ENCODE peak calls at places on chromosomes 4 and X, in ten cellular contexts. One of them, this sample, is unnamed.

GRCh38 chr4:10619220-10619619 is 65.3 kb downstream of the CLNK start:
- DNase-seq in neural progenitor cell: no peak
- DNase-seq in K562: peak; percentile 5
- DNase-seq in GM12878: no peak
- DNase-seq in hepatocyte: peak; percentile 30
- DNase-seq in PC-3: peak; percentile 39
- DNase-seq in endothelial cell of umbilical vein: peak; percentile 22
- DNase-seq in HepG2: no peak
- DNase-seq in mammary epithelial cell: peak; percentile 38
- DNase-seq in GM23248: no peak
- DNase-seq in this sample: peak; percentile 87

GRCh38 chr4:74675673-74676279 is 118.5 kb downstream of the BTC start:
- DNase-seq in PC-3: peak; percentile 82
- DNase-seq in HepG2: peak; percentile 61
- DNase-seq in hepatocyte: peak; percentile 83
- DNase-seq in mammary epithelial cell: peak; percentile 60
- DNase-seq in neural progenitor cell: peak; percentile 62
- DNase-seq in endothelial cell of umbilical vein: peak; percentile 70
- DNase-seq in GM12878: no peak
- DNase-seq in K562: peak; percentile 75
- DNase-seq in GM23248: peak; percentile 83
- DNase-seq in this sample: peak; percentile 84

GRCh38 chrX:53281321-53281822 is at the start of gene IQSEC2:
- DNase-seq in mammary epithelial cell: peak; percentile 71
- DNase-seq in neural progenitor cell: peak; percentile 61
- DNase-seq in K562: peak; percentile 91
- DNase-seq in hepatocyte: peak; percentile 80
- DNase-seq in GM12878: no peak
- DNase-seq in PC-3: peak; percentile 89
- DNase-seq in HepG2: no peak
- DNase-seq in GM23248: peak; percentile 81
- DNase-seq in endothelial cell of umbilical vein: peak; percentile 77
- DNase-seq in this sample: peak; percentile 82

GRCh38 chr4:139619644-139620043 is 46.0 kb upstream of the MGST2 start:
- DNase-seq in GM23248: peak; percentile 70
- DNase-seq in HepG2: peak; percentile 47
- DNase-seq in endothelial cell of umbilical vein: no peak
- DNase-seq in K562: peak; percentile 37
- DNase-seq in hepatocyte: peak; percentile 54
- DNase-seq in PC-3: peak; percentile 64
- DNase-seq in neural progenitor cell: peak; percentile 46
- DNase-seq in mammary epithelial cell: peak; percentile 30
- DNase-seq in GM12878: no peak
- DNase-seq in this sample: peak; percentile 16

GRCh38 chr4:95213361-95213760 is 335.4 kb downstream of the UNC5C start:
- DNase-seq in mammary epithelial cell: no peak
- DNase-seq in neural progenitor cell: no peak
- DNase-seq in K562: no peak
- DNase-seq in PC-3: no peak
- DNase-seq in hepatocyte: no peak
- DNase-seq in GM12878: no peak
- DNase-seq in endothelial cell of umbilical vein: no peak
- DNase-seq in HepG2: no peak
- DNase-seq in GM23248: no peak
- DNase-seq in this sample: no peak

GRCh38 chr4:142547974-142548373 is 298.1 kb downstream of the INPP4B start:
- DNase-seq in GM23248: peak; percentile 80
- DNase-seq in hepatocyte: no peak
- DNase-seq in HepG2: no peak
- DNase-seq in GM12878: no peak
- DNase-seq in PC-3: no peak
- DNase-seq in endothelial cell of umbilical vein: no peak
- DNase-seq in mammary epithelial cell: peak; percentile 78
- DNase-seq in neural progenitor cell: no peak
- DNase-seq in K562: no peak
- DNase-seq in this sample: peak; percentile 87

GRCh38 chr4:43586813-43587212 is 694.3 kb downstream of the GRXCR1 start:
- DNase-seq in PC-3: no peak
- DNase-seq in GM23248: no peak
- DNase-seq in K562: no peak
- DNase-seq in mammary epithelial cell: no peak
- DNase-seq in endothelial cell of umbilical vein: no peak
- DNase-seq in HepG2: no peak
- DNase-seq in hepatocyte: no peak
- DNase-seq in GM12878: no peak
- DNase-seq in neural progenitor cell: no peak
- DNase-seq in this sample: no peak

GRCh38 chr4:48877827-48878535 is 28.6 kb downstream of the OCIAD2 start:
- DNase-seq in mammary epithelial cell: peak; percentile 87
- DNase-seq in hepatocyte: no peak
- DNase-seq in PC-3: peak; percentile 14
- DNase-seq in GM23248: no peak
- DNase-seq in neural progenitor cell: no peak
- DNase-seq in HepG2: no peak
- DNase-seq in GM12878: no peak
- DNase-seq in endothelial cell of umbilical vein: no peak
- DNase-seq in K562: no peak
- DNase-seq in this sample: no peak

GRCh38 chrX:22634751-22635150 is 362.0 kb downstream of the CBLL2 start:
- DNase-seq in K562: no peak
- DNase-seq in hepatocyte: no peak
- DNase-seq in GM23248: peak; percentile 49
- DNase-seq in neural progenitor cell: no peak
- DNase-seq in PC-3: no peak
- DNase-seq in mammary epithelial cell: no peak
- DNase-seq in endothelial cell of umbilical vein: no peak
- DNase-seq in HepG2: no peak
- DNase-seq in GM12878: no peak
- DNase-seq in this sample: no peak

GRCh38 chrX:22652596-22652995 is 347.2 kb upstream of the DDX53 start:
- DNase-seq in endothelial cell of umbilical vein: no peak
- DNase-seq in hepatocyte: peak; percentile 66
- DNase-seq in mammary epithelial cell: no peak
- DNase-seq in PC-3: peak; percentile 50
- DNase-seq in HepG2: peak; percentile 8
- DNase-seq in GM12878: no peak
- DNase-seq in K562: no peak
- DNase-seq in neural progenitor cell: peak; percentile 52
- DNase-seq in GM23248: peak; percentile 42
- DNase-seq in this sample: peak; percentile 56

GRCh38 chr4:39732728-39733127 is 34.8 kb downstream of the UBE2K start:
- DNase-seq in GM12878: no peak
- DNase-seq in mammary epithelial cell: peak; percentile 78
- DNase-seq in endothelial cell of umbilical vein: no peak
- DNase-seq in HepG2: no peak
- DNase-seq in PC-3: peak; percentile 56
- DNase-seq in hepatocyte: no peak
- DNase-seq in neural progenitor cell: no peak
- DNase-seq in K562: no peak
- DNase-seq in GM23248: peak; percentile 90
- DNase-seq in this sample: peak; percentile 88

GRCh38 chr4:2962099-2962455 is 1.1 kb downstream of the NOP14 start:
- DNase-seq in GM23248: peak; percentile 43
- DNase-seq in mammary epithelial cell: no peak
- DNase-seq in HepG2: no peak
- DNase-seq in neural progenitor cell: peak; percentile 36
- DNase-seq in PC-3: no peak
- DNase-seq in GM12878: no peak
- DNase-seq in endothelial cell of umbilical vein: peak; percentile 21
- DNase-seq in K562: peak; percentile 56
- DNase-seq in hepatocyte: no peak
- DNase-seq in this sample: no peak

GRCh38 chr4:36241771-36242170 is 2.5 kb downstream of the ARAP2 start:
- DNase-seq in GM23248: no peak
- DNase-seq in GM12878: peak; percentile 53
- DNase-seq in K562: no peak
- DNase-seq in hepatocyte: no peak
- DNase-seq in PC-3: no peak
- DNase-seq in endothelial cell of umbilical vein: no peak
- DNase-seq in HepG2: no peak
- DNase-seq in neural progenitor cell: no peak
- DNase-seq in mammary epithelial cell: no peak
- DNase-seq in this sample: no peak

GRCh38 chr4:25184056-25184455 is 23.8 kb upstream of the SEPSECS start:
- DNase-seq in neural progenitor cell: no peak
- DNase-seq in PC-3: no peak
- DNase-seq in GM12878: no peak
- DNase-seq in GM23248: no peak
- DNase-seq in HepG2: no peak
- DNase-seq in hepatocyte: no peak
- DNase-seq in endothelial cell of umbilical vein: no peak
- DNase-seq in K562: peak; percentile 19
- DNase-seq in mammary epithelial cell: no peak
- DNase-seq in this sample: no peak

DNA sequence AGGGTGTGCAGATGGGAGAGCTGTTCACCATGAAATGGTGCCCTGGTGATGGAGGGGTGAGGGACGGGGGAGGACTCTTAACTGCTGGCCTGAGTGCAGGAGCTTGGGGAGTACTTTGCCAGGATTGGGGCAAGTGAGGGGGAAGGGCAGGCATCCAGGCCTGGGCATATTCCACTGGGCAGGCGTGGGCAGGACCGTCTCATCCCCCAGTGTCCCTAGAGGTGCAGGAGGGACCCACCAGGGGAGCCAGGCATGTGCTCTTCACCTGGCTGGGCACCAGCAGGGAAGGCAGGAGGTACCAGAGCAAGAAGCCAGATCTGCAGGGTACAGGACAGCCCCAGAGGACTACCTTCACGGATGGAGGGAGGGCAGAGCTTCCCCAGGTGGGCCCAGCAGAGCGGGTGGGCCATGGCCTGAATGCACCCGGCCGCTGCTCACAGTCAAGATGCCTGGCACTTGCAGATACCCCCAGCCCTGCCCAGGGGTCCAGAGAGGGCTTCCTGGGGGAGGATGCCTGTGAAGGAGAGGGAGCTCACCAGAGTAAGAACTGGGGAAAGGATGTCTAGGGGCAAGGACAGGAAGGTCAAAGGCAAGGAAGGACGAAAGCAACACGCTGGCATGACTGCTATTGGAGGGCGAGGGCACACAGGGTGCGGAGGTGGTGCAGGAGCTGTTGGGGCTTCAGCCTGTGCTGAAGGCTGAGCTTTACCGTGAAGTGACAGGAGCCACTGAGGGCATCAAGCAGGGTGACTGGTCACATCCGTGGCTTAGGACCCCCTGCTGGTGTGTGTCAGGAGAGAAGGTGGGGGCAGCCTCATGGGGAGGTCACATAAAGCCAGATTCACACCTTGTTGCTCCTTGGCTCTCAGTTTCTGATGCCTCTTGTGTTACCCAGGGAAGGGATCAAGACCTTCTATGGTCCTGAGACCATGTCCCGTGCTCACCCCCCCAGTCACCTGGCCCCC is 68.2 kb upstream of the NKX1-1 start:
- DNase-seq in hepatocyte: no peak
- DNase-seq in PC-3: no peak
- DNase-seq in GM12878: no peak
- DNase-seq in K562: no peak
- DNase-seq in GM23248: no peak
- DNase-seq in endothelial cell of umbilical vein: no peak
- DNase-seq in HepG2: no peak
- DNase-seq in neural progenitor cell: no peak
- DNase-seq in mammary epithelial cell: no peak
- DNase-seq in this sample: no peak
- H3K27me3 ChIP-seq in hepatocyte: no peaks in the 10 kb centered on the region
- H3K27me3 ChIP-seq in PC-3: no peaks in the 10 kb centered on the region
- H3K27me3 ChIP-seq in GM12878: no peaks in the 10 kb centered on the region
- H3K27me3 ChIP-seq in K562: peaks cover 11% of the 10 kb centered on the region
- H3K27me3 ChIP-seq in GM23248: peaks cover 19% of the 10 kb centered on the region
- H3K27me3 ChIP-seq in endothelial cell of umbilical vein: peaks cover 4% of the 10 kb centered on the region
- H3K27me3 ChIP-seq in HepG2: peaks cover 18% of the 10 kb centered on the region
- H3K27me3 ChIP-seq in neural progenitor cell: no peaks in the 10 kb centered on the region
- H3K27me3 ChIP-seq in mammary epithelial cell: peaks cover 11% of the 10 kb centered on the region
- H3K27me3 ChIP-seq in this sample: peaks cover 10% of the 10 kb centered on the region

GRCh38 chr4:824461-825062 is 1.4 kb downstream of the CPLX1 start:
- DNase-seq in PC-3: no peak
- DNase-seq in GM12878: no peak
- DNase-seq in mammary epithelial cell: no peak
- DNase-seq in neural progenitor cell: peak; percentile 27
- DNase-seq in GM23248: no peak
- DNase-seq in HepG2: no peak
- DNase-seq in hepatocyte: no peak
- DNase-seq in K562: no peak
- DNase-seq in endothelial cell of umbilical vein: no peak
- DNase-seq in this sample: no peak
- TF ChIP-seq EZH2 in PC-3: no peak
- TF ChIP-seq EZH2 in GM12878: no peak
- TF ChIP-seq EZH2 in mammary epithelial cell: no peak
- TF ChIP-seq EZH2 in neural progenitor cell: no peak
- TF ChIP-seq EZH2 in GM23248: no peak
- TF ChIP-seq EZH2 in HepG2: no peak
- TF ChIP-seq EZH2 in hepatocyte: no peak
- TF ChIP-seq EZH2 in K562: no peak
- TF ChIP-seq EZH2 in endothelial cell of umbilical vein: peak; percentile 10
- TF ChIP-seq EZH2 in this sample: peak; percentile 41

GRCh38 chr4:152828122-152828521 is 48.4 kb downstream of the ARFIP1 start:
- DNase-seq in K562: no peak
- DNase-seq in endothelial cell of umbilical vein: no peak
- DNase-seq in GM12878: no peak
- DNase-seq in HepG2: no peak
- DNase-seq in neural progenitor cell: no peak
- DNase-seq in hepatocyte: no peak
- DNase-seq in mammary epithelial cell: no peak
- DNase-seq in PC-3: peak; percentile 9
- DNase-seq in GM23248: no peak
- DNase-seq in this sample: peak; percentile 11
- H3K4me2 ChIP-seq in K562: no peak overlapping the region
- H3K4me2 ChIP-seq in endothelial cell of umbilical vein: no peak overlapping the region
- H3K4me2 ChIP-seq in GM12878: no peak overlapping the region
- H3K4me2 ChIP-seq in HepG2: no peak overlapping the region
- H3K4me2 ChIP-seq in neural progenitor cell: no peak overlapping the region
- H3K4me2 ChIP-seq in hepatocyte: no peak overlapping the region
- H3K4me2 ChIP-seq in mammary epithelial cell: no peak overlapping the region
- H3K4me2 ChIP-seq in PC-3: no peak overlapping the region
- H3K4me2 ChIP-seq in GM23248: no peak overlapping the region
- H3K4me2 ChIP-seq in this sample: no peak overlapping the region

DNA sequence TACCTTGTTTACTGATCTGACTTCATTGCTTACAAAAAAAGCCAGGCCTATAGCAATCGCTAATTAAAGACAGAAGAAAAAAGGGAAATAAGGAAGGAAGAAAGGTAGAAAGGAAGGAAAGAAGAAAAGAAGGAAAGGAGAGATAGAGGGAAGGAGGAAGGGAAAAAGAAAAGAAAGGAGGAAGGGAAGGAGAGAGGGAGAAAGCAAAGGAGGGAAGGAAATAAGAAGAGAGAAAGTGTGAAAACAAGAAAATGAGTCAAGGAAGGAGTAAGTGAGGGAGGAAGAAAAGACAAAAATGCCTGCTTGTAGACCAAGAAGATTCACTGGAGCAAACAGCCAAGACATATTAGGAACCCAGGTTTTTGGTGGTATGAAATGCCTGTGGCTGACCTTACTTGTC is 57.0 kb upstream of the MAGEB16 start:
- DNase-seq in mammary epithelial cell: no peak
- DNase-seq in neural progenitor cell: no peak
- DNase-seq in GM23248: no peak
- DNase-seq in K562: no peak
- DNase-seq in endothelial cell of umbilical vein: no peak
- DNase-seq in GM12878: no peak
- DNase-seq in HepG2: no peak
- DNase-seq in hepatocyte: no peak
- DNase-seq in PC-3: no peak
- DNase-seq in this sample: no peak
- H3K27me3 ChIP-seq in mammary epithelial cell: no peaks in the 10 kb centered on the region
- H3K27me3 ChIP-seq in neural progenitor cell: no peaks in the 10 kb centered on the region
- H3K27me3 ChIP-seq in GM23248: no peaks in the 10 kb centered on the region
- H3K27me3 ChIP-seq in K562: no peaks in the 10 kb centered on the region
- H3K27me3 ChIP-seq in endothelial cell of umbilical vein: no peaks in the 10 kb centered on the region
- H3K27me3 ChIP-seq in GM12878: no peaks in the 10 kb centered on the region
- H3K27me3 ChIP-seq in HepG2: no peaks in the 10 kb centered on the region
- H3K27me3 ChIP-seq in hepatocyte: no peaks in the 10 kb centered on the region
- H3K27me3 ChIP-seq in PC-3: no peaks in the 10 kb centered on the region
- H3K27me3 ChIP-seq in this sample: no peaks in the 10 kb centered on the region